ENCODE peak calls at places on chromosomes 4 and X, in five cellular contexts. One of them, this sample, is unnamed.

GRCh38 chr4:106079616-106080015 is 184.3 kb downstream of the NPNT start:
- DNase-seq in foreskin fibroblast: no peak
- DNase-seq in MM.1S: no peak
- DNase-seq in dorsolateral prefrontal cortex: no peak
- DNase-seq in thyroid gland: no peak
- DNase-seq in this sample: no peak

GRCh38 chr4:88599714-88600113 is 7.4 kb downstream of the HERC3 start:
- DNase-seq in foreskin fibroblast: no peak
- DNase-seq in MM.1S: no peak
- DNase-seq in dorsolateral prefrontal cortex: no peak
- DNase-seq in thyroid gland: no peak
- DNase-seq in this sample: no peak

GRCh38 chr4:15598644-15599043 is 56.5 kb downstream of the FBXL5 start:
- DNase-seq in foreskin fibroblast: peak
- DNase-seq in MM.1S: no peak
- DNase-seq in dorsolateral prefrontal cortex: no peak
- DNase-seq in thyroid gland: no peak
- DNase-seq in this sample: no peak

GRCh38 chr4:5664778-5665177 is 43.6 kb downstream of the EVC2 start:
- DNase-seq in foreskin fibroblast: no peak
- DNase-seq in MM.1S: no peak
- DNase-seq in dorsolateral prefrontal cortex: no peak
- DNase-seq in thyroid gland: no peak
- DNase-seq in this sample: no peak

GRCh38 chr4:144649646-144650045 is 3.7 kb downstream of the HHIP start:
- DNase-seq in foreskin fibroblast: no peak
- DNase-seq in MM.1S: no peak
- DNase-seq in dorsolateral prefrontal cortex: no peak
- DNase-seq in thyroid gland: no peak
- DNase-seq in this sample: no peak

GRCh38 chrX:41238543-41238942 is 95.4 kb upstream of the DDX3X start:
- DNase-seq in foreskin fibroblast: peak
- DNase-seq in MM.1S: no peak
- DNase-seq in dorsolateral prefrontal cortex: no peak
- DNase-seq in thyroid gland: no peak
- DNase-seq in this sample: no peak

GRCh38 chrX:104343408-104344129 is 88.8 kb upstream of the ESX1 start:
- DNase-seq in foreskin fibroblast: peak
- DNase-seq in MM.1S: peak
- DNase-seq in dorsolateral prefrontal cortex: no peak
- DNase-seq in thyroid gland: no peak
- DNase-seq in this sample: no peak

GRCh38 chr4:128130621-128131020 is 69.5 kb downstream of the LARP1B start:
- DNase-seq in foreskin fibroblast: peak
- DNase-seq in MM.1S: no peak
- DNase-seq in dorsolateral prefrontal cortex: no peak
- DNase-seq in thyroid gland: no peak
- DNase-seq in this sample: no peak

GRCh38 chrX:13485167-13485566 is 84.2 kb upstream of the EGFL6 start:
- DNase-seq in foreskin fibroblast: no peak
- DNase-seq in MM.1S: no peak
- DNase-seq in dorsolateral prefrontal cortex: no peak
- DNase-seq in thyroid gland: no peak
- DNase-seq in this sample: no peak

GRCh38 chr4:41442818-41443217 is 95.1 kb upstream of the LIMCH1 start:
- DNase-seq in foreskin fibroblast: no peak
- DNase-seq in MM.1S: no peak
- DNase-seq in dorsolateral prefrontal cortex: no peak
- DNase-seq in thyroid gland: no peak
- DNase-seq in this sample: no peak

GRCh38 chrX:56057325-56057724 is 174.8 kb upstream of the KLF8 start:
- DNase-seq in foreskin fibroblast: no peak
- DNase-seq in MM.1S: no peak
- DNase-seq in dorsolateral prefrontal cortex: no peak
- DNase-seq in thyroid gland: no peak
- DNase-seq in this sample: no peak

GRCh38 chr4:163245044-163245443 is 78.4 kb upstream of the NAF1 start:
- DNase-seq in foreskin fibroblast: no peak
- DNase-seq in MM.1S: no peak
- DNase-seq in dorsolateral prefrontal cortex: no peak
- DNase-seq in thyroid gland: no peak
- DNase-seq in this sample: no peak

GRCh38 chrX:97843200-97843811 is 959.6 kb downstream of the RPA4 start:
- DNase-seq in foreskin fibroblast: no peak
- DNase-seq in MM.1S: no peak
- DNase-seq in dorsolateral prefrontal cortex: no peak
- DNase-seq in thyroid gland: no peak
- DNase-seq in this sample: no peak

GRCh38 chrX:17613979-17614572 is 123.2 kb upstream of the SCML1 start:
- DNase-seq in foreskin fibroblast: peak
- DNase-seq in MM.1S: peak
- DNase-seq in dorsolateral prefrontal cortex: no peak
- DNase-seq in thyroid gland: peak
- DNase-seq in this sample: no peak

GRCh38 chr4:124941267-124941666 is 228.7 kb upstream of the ANKRD50 start:
- DNase-seq in foreskin fibroblast: no peak
- DNase-seq in MM.1S: no peak
- DNase-seq in dorsolateral prefrontal cortex: no peak
- DNase-seq in thyroid gland: no peak
- DNase-seq in this sample: no peak

GRCh38 chr4:4689694-4690440 is 148.0 kb upstream of the STX18 start:
- DNase-seq in foreskin fibroblast: no peak
- DNase-seq in MM.1S: peak
- DNase-seq in dorsolateral prefrontal cortex: no peak
- DNase-seq in thyroid gland: no peak
- DNase-seq in this sample: peak

GRCh38 chr4:168643083-168643795 is 146.4 kb downstream of the PALLD start:
- DNase-seq in foreskin fibroblast: peak
- DNase-seq in MM.1S: no peak
- DNase-seq in dorsolateral prefrontal cortex: no peak
- DNase-seq in thyroid gland: no peak
- DNase-seq in this sample: no peak

GRCh38 chr4:139300431-139301142 is 718 bp upstream of the NAA15 start:
- DNase-seq in foreskin fibroblast: peak
- DNase-seq in MM.1S: no peak
- DNase-seq in dorsolateral prefrontal cortex: no peak
- DNase-seq in thyroid gland: no peak
- DNase-seq in this sample: peak

GRCh38 chr4:139304920-139305319 is 2.6 kb upstream of the NDUFC1 start:
- DNase-seq in foreskin fibroblast: no peak
- DNase-seq in MM.1S: no peak
- DNase-seq in dorsolateral prefrontal cortex: no peak
- DNase-seq in thyroid gland: no peak
- DNase-seq in this sample: no peak

GRCh38 chr4:139301143-139301820 is at the start of gene NAA15:
- DNase-seq in foreskin fibroblast: peak
- DNase-seq in MM.1S: peak
- DNase-seq in dorsolateral prefrontal cortex: peak
- DNase-seq in thyroid gland: peak
- DNase-seq in this sample: peak

GRCh38 chr4:139299536-139299935 is 1.8 kb upstream of the NAA15 start:
- DNase-seq in foreskin fibroblast: no peak
- DNase-seq in MM.1S: no peak
- DNase-seq in dorsolateral prefrontal cortex: no peak
- DNase-seq in thyroid gland: no peak
- DNase-seq in this sample: no peak

DNA sequence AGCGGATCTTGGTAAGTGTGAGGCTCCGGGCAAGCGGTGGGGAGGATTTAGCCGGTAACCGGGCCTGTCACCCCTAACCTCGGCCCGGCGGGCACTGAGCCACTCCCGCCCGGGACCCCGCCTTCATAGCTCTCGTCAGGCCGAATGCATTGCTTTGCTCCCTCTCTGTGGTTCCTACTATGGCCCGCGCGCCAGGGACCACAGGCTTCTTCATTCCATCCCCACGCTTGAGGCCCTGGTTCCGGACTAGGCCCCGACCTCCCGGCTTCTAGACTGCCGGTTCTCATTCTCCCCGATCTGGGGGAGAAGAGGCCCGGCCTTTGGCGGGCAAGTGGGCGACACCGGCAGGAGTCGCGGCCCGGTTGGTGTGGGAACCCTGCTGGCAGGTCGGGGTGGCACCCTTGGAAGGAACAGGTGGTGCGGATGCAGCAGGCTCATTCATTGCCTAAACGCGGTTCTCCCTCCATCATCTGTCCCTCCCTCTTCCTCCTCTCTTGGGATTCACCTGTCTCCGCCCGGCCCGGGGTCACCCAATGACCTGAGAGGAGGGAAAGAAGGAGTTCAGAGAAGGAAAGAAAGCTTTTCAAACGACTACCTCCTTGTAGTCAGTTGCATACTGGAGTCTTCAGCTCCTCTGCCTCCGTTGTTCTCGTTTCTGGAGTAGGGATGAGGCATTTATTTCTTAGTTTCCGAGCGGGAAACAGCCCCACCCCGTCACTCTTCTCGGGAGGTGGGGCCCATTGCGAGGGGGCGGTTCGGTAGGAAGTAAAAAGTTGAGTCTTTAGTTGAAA is at the start of gene NDUFC1:
- DNase-seq in foreskin fibroblast: peak
- DNase-seq in MM.1S: peak
- DNase-seq in dorsolateral prefrontal cortex: no peak
- DNase-seq in thyroid gland: peak
- DNase-seq in this sample: peak
- TF ChIP-seq CTCF in foreskin fibroblast: no peak
- TF ChIP-seq CTCF in MM.1S: peak
- TF ChIP-seq CTCF in dorsolateral prefrontal cortex: no peak
- TF ChIP-seq CTCF in thyroid gland: peak
- TF ChIP-seq CTCF in this sample: peak

GRCh38 chr4:112842513-112842912 is 205.6 kb downstream of the LARP7 start:
- DNase-seq in foreskin fibroblast: no peak
- DNase-seq in MM.1S: no peak
- DNase-seq in dorsolateral prefrontal cortex: no peak
- DNase-seq in thyroid gland: no peak
- DNase-seq in this sample: no peak

GRCh38 chr4:112832493-112832892 is 195.6 kb downstream of the LARP7 start:
- DNase-seq in foreskin fibroblast: no peak
- DNase-seq in MM.1S: no peak
- DNase-seq in dorsolateral prefrontal cortex: no peak
- DNase-seq in thyroid gland: no peak
- DNase-seq in this sample: no peak

GRCh38 chr4:112840619-112841018 is 203.7 kb downstream of the LARP7 start:
- DNase-seq in foreskin fibroblast: no peak
- DNase-seq in MM.1S: no peak
- DNase-seq in dorsolateral prefrontal cortex: no peak
- DNase-seq in thyroid gland: no peak
- DNase-seq in this sample: no peak

GRCh38 chr4:112840061-112840460 is 203.1 kb downstream of the LARP7 start:
- DNase-seq in foreskin fibroblast: peak
- DNase-seq in MM.1S: no peak
- DNase-seq in dorsolateral prefrontal cortex: no peak
- DNase-seq in thyroid gland: no peak
- DNase-seq in this sample: no peak

DNA sequence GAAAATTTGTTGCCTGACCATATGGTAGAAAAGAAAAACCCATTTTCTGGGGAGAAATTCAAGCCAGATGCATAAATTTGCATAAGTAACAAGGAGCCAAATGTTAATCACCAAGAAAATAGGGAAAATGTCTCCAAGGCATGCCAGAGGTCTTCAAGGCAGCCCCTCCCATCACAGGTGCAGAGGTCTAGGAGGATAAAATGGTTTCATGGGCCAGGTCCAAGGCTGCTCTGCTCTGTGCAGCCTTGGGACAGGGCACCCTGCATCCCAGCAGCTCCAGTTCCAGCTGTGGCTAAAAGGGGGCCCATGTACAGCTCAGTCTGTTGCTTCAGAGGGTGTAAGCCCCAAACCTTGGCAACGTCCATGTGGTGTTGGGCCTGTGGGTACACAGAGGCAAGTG is 200.0 kb downstream of the LARP7 start:
- DNase-seq in foreskin fibroblast: no peak
- DNase-seq in MM.1S: no peak
- DNase-seq in dorsolateral prefrontal cortex: no peak
- DNase-seq in thyroid gland: no peak
- DNase-seq in this sample: no peak
- H3K4me3 ChIP-seq in foreskin fibroblast: no peak
- H3K4me3 ChIP-seq in MM.1S: no peak
- H3K4me3 ChIP-seq in dorsolateral prefrontal cortex: no peak
- H3K4me3 ChIP-seq in thyroid gland: no peak
- H3K4me3 ChIP-seq in this sample: no peak

DNA sequence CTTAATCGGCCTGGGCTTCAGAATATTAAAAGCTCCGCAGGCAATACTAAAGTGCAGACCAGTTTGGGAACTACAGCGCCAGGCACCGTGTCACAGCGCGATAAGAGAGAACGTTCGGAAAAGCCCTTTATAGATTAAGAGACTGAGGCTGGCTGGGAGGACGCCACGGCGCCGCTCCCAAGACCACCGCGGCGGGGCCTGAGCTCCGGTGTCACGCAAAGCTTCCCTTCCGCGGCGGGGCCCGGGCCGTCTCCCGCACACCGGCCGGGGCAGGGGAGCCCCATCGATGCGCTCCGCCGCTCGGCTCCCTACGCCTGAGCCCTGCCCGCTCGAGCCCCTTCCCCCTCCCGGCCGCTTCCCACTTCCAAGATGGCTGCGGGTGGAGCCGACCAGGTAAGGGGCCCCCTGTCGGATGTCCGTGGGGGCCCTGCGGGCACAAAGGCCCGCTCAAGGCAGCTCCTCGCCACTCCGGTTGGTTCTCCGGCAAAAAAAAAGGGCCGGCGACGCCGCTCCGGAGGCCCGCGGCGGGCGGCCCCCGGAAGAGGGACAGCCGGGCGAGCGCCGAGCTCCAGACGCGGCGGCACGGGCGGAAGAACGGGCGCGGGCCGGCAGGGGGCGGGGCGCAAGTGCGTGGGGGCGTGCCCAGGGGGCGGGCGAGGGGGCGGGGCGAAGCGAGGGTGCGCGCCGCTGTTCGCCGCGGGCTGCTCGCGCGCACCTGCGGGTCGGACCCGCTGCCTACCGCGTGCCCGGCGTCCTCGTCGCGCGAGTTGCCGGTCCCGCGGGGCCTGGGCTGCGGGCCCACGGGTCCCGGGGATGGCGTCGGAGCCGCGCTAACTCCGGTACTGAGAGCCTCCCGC is at the start of gene TBC1D14:
- DNase-seq in foreskin fibroblast: peak
- DNase-seq in MM.1S: peak
- DNase-seq in dorsolateral prefrontal cortex: peak
- DNase-seq in thyroid gland: peak
- DNase-seq in this sample: peak
- TF ChIP-seq CTCF in foreskin fibroblast: no peak
- TF ChIP-seq CTCF in MM.1S: peak
- TF ChIP-seq CTCF in dorsolateral prefrontal cortex: peak
- TF ChIP-seq CTCF in thyroid gland: peak
- TF ChIP-seq CTCF in this sample: peak

DNA sequence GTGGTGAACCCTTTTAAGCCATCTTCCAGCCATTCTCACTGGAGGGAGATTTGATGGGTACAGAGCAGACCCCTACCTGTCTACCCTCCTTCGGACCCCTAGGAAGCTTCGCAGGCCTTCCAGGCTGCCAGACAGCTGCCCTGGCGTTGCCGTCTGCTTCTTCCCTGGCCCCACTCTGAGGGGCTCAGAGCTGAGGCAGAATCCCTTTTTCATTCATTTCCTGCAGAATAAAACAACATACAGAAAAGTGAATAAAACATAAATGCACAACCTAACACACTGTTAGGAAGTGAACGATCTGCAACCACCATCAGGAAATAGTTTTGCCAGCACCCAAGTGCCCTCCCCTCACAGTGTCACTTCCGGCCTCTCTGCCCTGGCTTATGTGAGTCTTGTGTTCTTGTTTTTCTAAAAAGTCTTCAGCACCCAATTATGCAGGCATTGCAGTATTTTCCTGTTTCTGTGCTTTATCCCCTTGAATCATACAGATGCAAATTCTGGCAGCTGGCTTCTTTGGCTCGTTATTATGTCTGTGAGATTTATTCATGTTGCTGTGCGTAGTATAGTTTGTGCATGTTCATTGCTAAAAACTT is 5.6 kb upstream of the ADD1 start:
- DNase-seq in foreskin fibroblast: peak
- DNase-seq in MM.1S: peak
- DNase-seq in dorsolateral prefrontal cortex: no peak
- DNase-seq in thyroid gland: no peak
- DNase-seq in this sample: no peak
- H3K4me3 ChIP-seq in foreskin fibroblast: no peak
- H3K4me3 ChIP-seq in MM.1S: peak
- H3K4me3 ChIP-seq in dorsolateral prefrontal cortex: peak
- H3K4me3 ChIP-seq in thyroid gland: no peak
- H3K4me3 ChIP-seq in this sample: no peak